ENCODE peak calls at places on chromosomes 6 and 20, in four cellular contexts. One of them, this sample, is unnamed.

GRCh38 chr20:47351643-47352331 is 4.7 kb downstream of the ZMYND8 start:
- DNase-seq in foreskin fibroblast: no peak
- DNase-seq in AG10803: no peak
- DNase-seq in CD8-positive, alpha-beta memory T cell: no peak
- DNase-seq in this sample: no peak

GRCh38 chr6:24495516-24495847 is 713 bp downstream of the ALDH5A1 start:
- DNase-seq in foreskin fibroblast: no peak
- DNase-seq in AG10803: peak
- DNase-seq in CD8-positive, alpha-beta memory T cell: no peak
- DNase-seq in this sample: no peak

GRCh38 chr6:147695819-147696218 is 187.3 kb downstream of the SAMD5 start:
- DNase-seq in foreskin fibroblast: no peak
- DNase-seq in AG10803: no peak
- DNase-seq in CD8-positive, alpha-beta memory T cell: no peak
- DNase-seq in this sample: no peak

GRCh38 chr6:2744206-2744771 is 6.4 kb downstream of the MYLK4 start:
- DNase-seq in foreskin fibroblast: no peak
- DNase-seq in AG10803: no peak
- DNase-seq in CD8-positive, alpha-beta memory T cell: no peak
- DNase-seq in this sample: no peak

GRCh38 chr6:138454976-138455706 is 44.2 kb downstream of the NHSL1 start:
- DNase-seq in foreskin fibroblast: no peak
- DNase-seq in AG10803: no peak
- DNase-seq in CD8-positive, alpha-beta memory T cell: peak
- DNase-seq in this sample: no peak

GRCh38 chr6:158014505-158015187 is 33.0 kb downstream of the SYNJ2 start:
- DNase-seq in foreskin fibroblast: no peak
- DNase-seq in AG10803: peak
- DNase-seq in CD8-positive, alpha-beta memory T cell: no peak
- DNase-seq in this sample: no peak

GRCh38 chr6:129491436-129491835 is 218.5 kb downstream of the ARHGAP18 start:
- DNase-seq in foreskin fibroblast: no peak
- DNase-seq in AG10803: no peak
- DNase-seq in CD8-positive, alpha-beta memory T cell: no peak
- DNase-seq in this sample: no peak

GRCh38 chr6:45923831-45924391 is 91.7 kb downstream of the CLIC5 start:
- DNase-seq in foreskin fibroblast: peak
- DNase-seq in AG10803: peak
- DNase-seq in CD8-positive, alpha-beta memory T cell: no peak
- DNase-seq in this sample: no peak

GRCh38 chr20:64100946-64101688 is 6.2 kb downstream of the NPBWR2 start:
- DNase-seq in foreskin fibroblast: no peak
- DNase-seq in AG10803: no peak
- DNase-seq in CD8-positive, alpha-beta memory T cell: no peak
- DNase-seq in this sample: no peak

GRCh38 chr20:49846206-49846807 is 33.7 kb downstream of the SLC9A8 start:
- DNase-seq in foreskin fibroblast: peak
- DNase-seq in AG10803: peak
- DNase-seq in CD8-positive, alpha-beta memory T cell: peak
- DNase-seq in this sample: peak

GRCh38 chr6:99603421-99604160 is 3.0 kb upstream of the PRDM13 start:
- DNase-seq in foreskin fibroblast: no peak
- DNase-seq in AG10803: no peak
- DNase-seq in CD8-positive, alpha-beta memory T cell: no peak
- DNase-seq in this sample: no peak

GRCh38 chr6:88914180-88914579 is 49.2 kb downstream of the RNGTT start:
- DNase-seq in foreskin fibroblast: no peak
- DNase-seq in AG10803: peak
- DNase-seq in CD8-positive, alpha-beta memory T cell: no peak
- DNase-seq in this sample: no peak

GRCh38 chr6:85650606-85651005 is 7.9 kb upstream of the SYNCRIP start:
- DNase-seq in foreskin fibroblast: no peak
- DNase-seq in AG10803: no peak
- DNase-seq in CD8-positive, alpha-beta memory T cell: no peak
- DNase-seq in this sample: no peak

GRCh38 chr6:32427934-32428474 is 11.7 kb upstream of the HLA-DRA start:
- DNase-seq in foreskin fibroblast: no peak
- DNase-seq in AG10803: no peak
- DNase-seq in CD8-positive, alpha-beta memory T cell: no peak
- DNase-seq in this sample: no peak

GRCh38 chr20:49236301-49236700 is 17.1 kb downstream of the DDX27 start:
- DNase-seq in foreskin fibroblast: no peak
- DNase-seq in AG10803: no peak
- DNase-seq in CD8-positive, alpha-beta memory T cell: no peak
- DNase-seq in this sample: no peak

GRCh38 chr6:53922571-53922981 is 127.8 kb downstream of the LRRC1 start:
- DNase-seq in foreskin fibroblast: no peak
- DNase-seq in AG10803: peak
- DNase-seq in CD8-positive, alpha-beta memory T cell: no peak
- DNase-seq in this sample: no peak

GRCh38 chr20:50344232-50345071 is 153.8 kb downstream of the CEBPB start:
- DNase-seq in foreskin fibroblast: no peak
- DNase-seq in AG10803: no peak
- DNase-seq in CD8-positive, alpha-beta memory T cell: no peak
- DNase-seq in this sample: no peak

GRCh38 chr6:73169633-73170032 is 55.7 kb downstream of the KHDC1L start:
- DNase-seq in foreskin fibroblast: no peak
- DNase-seq in AG10803: no peak
- DNase-seq in CD8-positive, alpha-beta memory T cell: no peak
- DNase-seq in this sample: no peak

This sample was measured in HS-5.